ENCODE peak calls at places on chromosome 4, in nine cellular contexts. W is CMK; L is GM04504; R is activated T-helper 1 cell treated with anti-CD3 and anti-CD28 coated beads, Interleukin-12 subunit alpha, Interleukin-12 subunit beta, Interleukin-2, Interleukin-4 antibody, amounts not matched to agents 30 ng/mL and 10 ng/mL and 1 ng/mL, durations not matched to agents 14 hours and 24 hours and 36 hours; I is midbrain; Q is transverse colon; U is EH; S is IMR-90; J is adrenal gland. B is an unnamed sample.

GRCh38 chr4:112031712-112032328 is 113.4 kb upstream of the FAM241A start:
- DNase-seq in R (no peak), L (peak; percentile 38), J (peak; percentile 33), W (peak; percentile 14), Q (peak; percentile 16), U (peak; percentile 61), S (peak; percentile 50), I (peak; percentile 76), B (no peak)

GRCh38 chr4:152983774-152984411 is 47.8 kb downstream of the FHDC1 start:
- DNase-seq in S (peak; percentile 45), I (peak; percentile 3), L (no peak), J (no peak), U (peak; percentile 76), R (no peak), W (no peak), Q (no peak), B (no peak)

GRCh38 chr4:78092850-78093249 is 35.7 kb downstream of the FRAS1 start:
- DNase-seq in J (no peak), R (no peak), U (no peak), S (no peak), Q (no peak), W (no peak), L (no peak), I (no peak), B (no peak)

GRCh38 chr4:67558493-67558892 is at the start of gene STAP1:
- DNase-seq in Q (peak; percentile 15), U (no peak), J (no peak), I (no peak), R (peak; percentile 42), L (no peak), S (no peak), W (no peak), B (peak; percentile 67)

GRCh38 chr4:173486714-173487392 is 43.2 kb downstream of the HAND2 start:
- DNase-seq in J (no peak), L (no peak), Q (no peak), I (no peak), R (no peak), S (no peak), U (peak; percentile 31), W (no peak), B (no peak)

GRCh38 chr4:169045862-169046584 is 36.0 kb upstream of the CBR4 start:
- DNase-seq in L (no peak), S (no peak), W (no peak), U (no peak), Q (no peak), I (no peak), R (no peak), J (no peak), B (no peak)

GRCh38 chr4:183563874-183564273 is 59.0 kb downstream of the ING2 start:
- DNase-seq in R (no peak), S (peak; percentile 28), J (peak; percentile 76), U (peak; percentile 19), I (peak; percentile 51), Q (no peak), W (no peak), L (no peak), B (no peak)

GRCh38 chr4:2101346-2102044 is 42.4 kb downstream of the NAT8L start:
- DNase-seq in I (no peak), J (no peak), S (peak; percentile 48), U (peak; percentile 53), W (no peak), L (no peak), R (no peak), Q (no peak), B (no peak)

GRCh38 chr4:41991916-41992767 is 1.8 kb downstream of the SLC30A9 start:
- DNase-seq in S (peak; percentile 23), W (no peak), L (no peak), Q (no peak), J (no peak), U (peak; percentile 12), I (no peak), R (no peak), B (no peak)

GRCh38 chr4:69881173-69881773 is 21.3 kb upstream of the SULT1E1 start:
- DNase-seq in W (peak; percentile 33), J (peak; percentile 40), Q (peak; percentile 17), S (peak; percentile 44), R (no peak), L (peak; percentile 7), U (peak; percentile 4), I (peak; percentile 63), B (peak; percentile 15)

GRCh38 chr4:7398104-7398423 is 36.7 kb downstream of the PSAPL1 start:
- DNase-seq in U (peak; percentile 21), J (peak; percentile 13), L (no peak), I (no peak), Q (peak; percentile 18), W (peak; percentile 2), R (no peak), S (peak; percentile 59), B (peak; percentile 60)

GRCh38 chr4:830776-831482 is 5.0 kb upstream of the CPLX1 start:
- DNase-seq in W (no peak), S (no peak), I (no peak), L (no peak), J (no peak), U (no peak), Q (no peak), R (no peak), B (no peak)

GRCh38 chr4:158821228-158822009 is 52.6 kb downstream of the FNIP2 start:
- DNase-seq in Q (no peak), R (no peak), I (no peak), W (no peak), L (no peak), U (peak; percentile 93), S (peak; percentile 55), J (no peak), B (no peak)

GRCh38 chr4:75845992-75846391 is 56.3 kb downstream of the PPEF2 start:
- DNase-seq in I (no peak), W (no peak), S (peak; percentile 61), U (peak; percentile 19), J (no peak), R (no peak), L (no peak), Q (no peak), B (no peak)

GRCh38 chr4:26081795-26082498 is 167.9 kb downstream of the SMIM20 start:
- DNase-seq in Q (no peak), J (no peak), U (peak; percentile 55), L (no peak), R (no peak), W (peak; percentile 36), I (peak; percentile 69), S (peak; percentile 52), B (no peak)

GRCh38 chr4:186724048-186724860 is 598 bp upstream of the FAT1 start:
- DNase-seq in S (peak; percentile 49), Q (peak; percentile 58), R (no peak), U (peak; percentile 54), L (no peak), I (peak; percentile 66), W (no peak), J (peak; percentile 34), B (no peak)

GRCh38 chr4:173991321-173991720 is 292.1 kb downstream of the FBXO8 start:
- DNase-seq in J (no peak), U (no peak), Q (no peak), S (no peak), L (no peak), W (no peak), R (no peak), I (no peak), B (no peak)

GRCh38 chr4:105572296-105572695 is 19.9 kb downstream of the ARHGEF38 start:
- DNase-seq in S (no peak), W (no peak), J (no peak), Q (no peak), U (no peak), L (no peak), I (no peak), R (no peak), B (no peak)

GRCh38 chr4:78024692-78025091 is 32.4 kb upstream of the FRAS1 start:
- DNase-seq in L (no peak), R (no peak), Q (no peak), S (no peak), U (no peak), I (no peak), J (no peak), W (no peak), B (no peak)

GRCh38 chr4:139875456-139875855 is 209.8 kb downstream of the MGST2 start:
- DNase-seq in J (no peak), S (no peak), W (no peak), U (no peak), R (no peak), Q (no peak), I (no peak), L (no peak), B (no peak)

GRCh38 chr4:92012899-92013867 is 290.6 kb upstream of the GRID2 start:
- DNase-seq in U (no peak), W (no peak), I (no peak), J (no peak), S (no peak), R (no peak), Q (peak; percentile 80), L (no peak), B (no peak)

GRCh38 chr4:101277661-101278060 is 69.7 kb downstream of the PPP3CA start:
- DNase-seq in R (no peak), L (no peak), J (no peak), Q (no peak), S (peak; percentile 81), W (no peak), I (no peak), U (peak; percentile 83), B (no peak)

GRCh38 chr4:120658772-120659171 is 263.8 kb downstream of the PRDM5 start:
- DNase-seq in J (no peak), W (peak; percentile 4), L (no peak), U (no peak), S (no peak), R (no peak), I (no peak), Q (no peak), B (no peak)

GRCh38 chr4:84324850-84325249 is 174.2 kb downstream of the NKX6-1 start:
- DNase-seq in Q (no peak), L (no peak), S (no peak), I (no peak), W (no peak), R (no peak), J (no peak), U (no peak), B (no peak)

GRCh38 chr4:13238936-13239335 is 245.2 kb downstream of the RAB28 start:
- DNase-seq in U (no peak), I (no peak), J (no peak), W (no peak), S (no peak), R (no peak), Q (no peak), L (no peak), B (no peak)

GRCh38 chr4:77358315-77358928 is 201.4 kb downstream of the CCNG2 start:
- DNase-seq in W (no peak), Q (no peak), U (peak; percentile 52), L (no peak), I (peak; percentile 57), S (peak; percentile 40), J (no peak), R (no peak), B (no peak)

GRCh38 chr4:158768577-158769174 is at the start of gene FNIP2:
- DNase-seq in S (peak; percentile 72), J (peak; percentile 83), W (peak; percentile 12), Q (peak; percentile 86), I (peak; percentile 86), U (peak; percentile 85), L (peak; percentile 44), R (peak; percentile 76), B (peak; percentile 59)

GRCh38 chr4:68369474-68369805 is 19.6 kb upstream of the YTHDC1 start:
- DNase-seq in W (no peak), I (no peak), L (no peak), J (no peak), Q (no peak), U (peak; percentile 80), S (no peak), R (no peak), B (no peak)

GRCh38 chr4:8098506-8098905 is 60.1 kb downstream of the ABLIM2 start:
- DNase-seq in U (no peak), Q (no peak), I (no peak), S (no peak), J (no peak), L (no peak), R (no peak), W (no peak), B (no peak)

GRCh38 chr4:108531461-108531860 is 88.9 kb upstream of the RPL34 start:
- DNase-seq in R (no peak), L (no peak), S (no peak), J (no peak), I (no peak), U (no peak), Q (no peak), W (no peak), B (no peak)

GRCh38 chr4:124631760-124632159 is 80.8 kb downstream of the ANKRD50 start:
- DNase-seq in L (peak; percentile 87), W (peak; percentile 4), I (no peak), U (peak; percentile 99), J (peak; percentile 81), S (peak; percentile 98), Q (peak; percentile 8), R (no peak), B (no peak)

B was measured in GDM1.